ENCODE peak calls at places on chromosomes 6 and 20, in four cellular contexts. K is ovary, U is breast epithelium, W is transverse colon. Q is an unnamed sample.
A peak's percentile ranks its signal among the peaks of the same experiment; 100 is the strongest.

GRCh38 chr6:84078335-84078734 is 44.8 kb downstream of the MRAP2 start:
- DNase-seq in K (no peak), U (no peak), W (no peak), Q (no peak)

GRCh38 chr20:3753098-3753497 is 14.5 kb downstream of the ADISSP start:
- DNase-seq in K (peak; percentile 71), U (no peak), W (peak; percentile 69), Q (peak; percentile 87)

GRCh38 chr6:152462716-152463115 is 174.4 kb downstream of the SYNE1 start:
- DNase-seq in K (no peak), U (no peak), W (no peak), Q (no peak)

GRCh38 chr6:68691120-68691519 is 56.0 kb downstream of the ADGRB3 start:
- DNase-seq in K (no peak), U (no peak), W (no peak), Q (no peak)

GRCh38 chr20:1010659-1011058 is 8.5 kb upstream of the RSPO4 start:
- DNase-seq in K (no peak), U (no peak), W (no peak), Q (no peak)

GRCh38 chr20:37521091-37521771 is at the start of gene NNAT:
- DNase-seq in K (no peak), U (no peak), W (no peak), Q (no peak)

GRCh38 chr6:113299526-113299925 is 557.6 kb upstream of the MARCKS start:
- DNase-seq in K (no peak), U (no peak), W (no peak), Q (no peak)

GRCh38 chr6:160661129-160661723 is 2.8 kb downstream of the LPA start:
- DNase-seq in K (no peak), U (no peak), W (no peak), Q (no peak)

GRCh38 chr6:128365520-128366160 is 154.8 kb downstream of the PTPRK start:
- DNase-seq in K (no peak), U (no peak), W (peak; percentile 25), Q (no peak)

GRCh38 chr20:37816003-37816402 is 86.9 kb upstream of the VSTM2L start:
- DNase-seq in K (no peak), U (no peak), W (no peak), Q (no peak)

GRCh38 chr6:2817778-2818443 is 23.8 kb downstream of the SERPINB1 start:
- DNase-seq in K (no peak), U (no peak), W (no peak), Q (no peak)

GRCh38 chr20:51385941-51386530 is 156.5 kb downstream of the NFATC2 start:
- DNase-seq in K (no peak), U (no peak), W (peak; percentile 28), Q (no peak)

GRCh38 chr6:119541132-119541905 is 191.8 kb upstream of the MAN1A1 start:
- DNase-seq in K (no peak), U (no peak), W (no peak), Q (no peak)

GRCh38 chr20:54219751-54220426 is 12.0 kb downstream of the PFDN4 start:
- DNase-seq in K (no peak), U (no peak), W (no peak), Q (no peak)

GRCh38 chr20:7540923-7541322 is 399.3 kb downstream of the HAO1 start:
- DNase-seq in K (no peak), U (no peak), W (no peak), Q (no peak)

GRCh38 chr6:71334768-71335167 is 46.2 kb downstream of the OGFRL1 start:
- DNase-seq in K (no peak), U (no peak), W (no peak), Q (no peak)

GRCh38 chr20:53899351-53900167 is 170.8 kb downstream of the BCAS1 start:
- DNase-seq in K (no peak), U (no peak), W (peak; percentile 68), Q (peak; percentile 90)

GRCh38 chr6:111861321-111861938 is 11.8 kb downstream of the FYN start:
- DNase-seq in K (no peak), U (no peak), W (no peak), Q (no peak)

GRCh38 chr6:100381111-100381510 is 83.6 kb downstream of the SIM1 start:
- DNase-seq in K (no peak), U (no peak), W (no peak), Q (no peak)

GRCh38 chr20:44023515-44024371 is 109.1 kb downstream of the TOX2 start:
- DNase-seq in K (no peak), U (no peak), W (peak; percentile 37), Q (no peak)

GRCh38 chr6:31121131-31121790 is 1.0 kb upstream of the CDSN start:
- DNase-seq in K (no peak), U (no peak), W (no peak), Q (no peak)

GRCh38 chr6:11083491-11083890 is 10.1 kb upstream of the SMIM13 start:
- DNase-seq in K (no peak), U (no peak), W (no peak), Q (no peak)
- TF ChIP-seq CTCF in K (no peak), U (no peak), W (no peak), Q (no peak)

DNA sequence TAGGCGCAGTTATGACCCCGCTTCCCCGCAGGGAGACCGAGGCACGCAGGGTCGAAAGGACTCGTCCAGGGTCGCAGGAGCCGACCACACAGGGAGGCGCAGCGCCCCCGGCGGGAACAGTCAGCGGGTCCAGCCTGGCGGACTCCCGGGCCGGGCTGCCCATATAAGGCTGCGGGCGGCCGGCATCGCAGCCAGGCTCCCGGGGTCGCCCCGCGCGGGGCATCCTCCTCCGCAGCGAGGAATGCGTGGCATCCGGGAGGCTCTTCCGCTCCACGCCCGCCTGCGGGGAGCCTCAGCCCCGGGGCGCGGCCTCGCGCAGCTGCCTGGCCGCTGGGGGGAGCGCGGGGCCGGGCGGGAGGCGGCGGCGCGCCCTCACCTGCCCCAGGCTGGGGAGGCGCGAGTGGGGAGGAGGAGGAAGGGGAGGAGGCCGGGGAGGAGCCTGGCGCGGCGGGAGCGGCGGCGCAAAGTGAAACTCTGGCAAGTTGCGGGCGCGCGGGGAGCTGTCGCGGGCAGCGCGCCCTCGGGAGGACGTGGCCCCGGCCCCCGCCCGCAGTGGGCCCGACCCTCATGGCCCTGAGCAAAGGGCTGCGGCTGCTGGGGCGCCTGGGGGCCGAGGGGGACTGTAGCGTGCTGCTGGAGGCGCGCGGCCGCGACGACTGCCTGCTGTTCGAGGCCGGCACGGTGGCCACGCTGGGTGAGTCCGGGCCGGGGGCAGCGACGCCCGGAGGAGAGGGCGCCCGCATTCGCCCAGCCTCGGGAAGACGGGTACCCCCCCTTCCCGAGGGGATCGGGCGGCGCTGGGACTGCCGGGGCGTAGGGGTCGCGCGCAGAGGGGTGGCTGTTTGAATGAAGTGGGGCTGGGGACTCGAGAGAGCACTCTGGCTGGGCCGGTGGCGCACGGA is at the start of gene SYNJ2:
- DNase-seq in K (peak; percentile 79), U (peak; percentile 63), W (peak; percentile 90), Q (peak; percentile 93)
- TF ChIP-seq POLR2A in K (peak; percentile 30), U (no peak), W (peak; percentile 60), Q (peak; percentile 75)

GRCh38 chr6:72623808-72624207 is 1.9 kb downstream of the KCNQ5 start:
- DNase-seq in K (no peak), U (no peak), W (no peak), Q (no peak)

GRCh38 chr6:72619883-72620696 is 1.8 kb upstream of the KCNQ5 start:
- DNase-seq in K (no peak), U (no peak), W (peak; percentile 41), Q (no peak)

GRCh38 chr6:72621243-72622093 is at the start of gene KCNQ5:
- DNase-seq in K (no peak), U (no peak), W (peak; percentile 8), Q (peak; percentile 38)

GRCh38 chr6:72620866-72621242 is 1.0 kb upstream of the KCNQ5 start:
- DNase-seq in K (no peak), U (no peak), W (no peak), Q (peak; percentile 49)

DNA sequence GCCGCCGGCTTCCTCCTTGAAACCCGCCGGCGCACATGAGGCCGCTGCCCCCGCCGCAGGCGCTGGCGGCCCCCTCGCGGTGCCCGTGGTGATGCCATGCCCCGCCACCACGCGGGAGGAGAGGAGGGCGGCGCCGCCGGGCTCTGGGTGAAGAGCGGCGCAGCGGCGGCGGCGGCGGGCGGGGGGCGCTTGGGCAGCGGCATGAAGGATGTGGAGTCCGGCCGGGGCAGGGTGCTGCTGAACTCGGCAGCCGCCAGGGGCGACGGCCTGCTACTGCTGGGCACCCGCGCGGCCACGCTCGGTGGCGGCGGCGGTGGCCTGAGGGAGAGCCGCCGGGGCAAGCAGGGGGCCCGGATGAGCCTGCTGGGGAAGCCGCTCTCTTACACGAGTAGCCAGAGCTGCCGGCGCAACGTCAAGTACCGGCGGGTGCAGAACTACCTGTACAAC is 253 bp downstream of the KCNQ5 start:
- DNase-seq in K (no peak), U (no peak), W (peak; percentile 30), Q (no peak)
- TF ChIP-seq CTCF in K (no peak), U (no peak), W (no peak), Q (peak; percentile 10)

GRCh38 chr6:105810922-105811482 is 275.1 kb upstream of the PRDM1 start:
- DNase-seq in K (no peak), U (no peak), W (no peak), Q (no peak)

GRCh38 chr6:105806486-105806920 is 279.6 kb upstream of the PRDM1 start:
- DNase-seq in K (no peak), U (no peak), W (no peak), Q (no peak)

GRCh38 chr6:105807905-105808304 is 278.2 kb upstream of the PRDM1 start:
- DNase-seq in K (no peak), U (no peak), W (no peak), Q (no peak)

GRCh38 chr6:105808571-105808970 is 277.6 kb upstream of the PRDM1 start:
- DNase-seq in K (no peak), U (no peak), W (no peak), Q (no peak)

GRCh38 chr6:105810105-105810921 is 275.8 kb upstream of the PRDM1 start:
- DNase-seq in K (no peak), U (peak; percentile 30), W (peak; percentile 43), Q (no peak)
- TF ChIP-seq POLR2A in K (no peak), U (no peak), W (no peak), Q (no peak)

GRCh38 chr6:33391278-33392167 is at the start of gene KIFC1:
- DNase-seq in K (peak; percentile 99), U (peak; percentile 99), W (peak; percentile 100), Q (peak; percentile 98)
- TF ChIP-seq CTCF in K (peak; percentile 99), U (peak; percentile 96), W (peak; percentile 99), Q (peak; percentile 94)

Q was measured in Peyer's patch.